ENCODE peak calls at places on chromosomes 13 and 19, in seven cellular contexts. L, U, Q, C, F, T and J are unnamed samples.

GRCh38 chr13:92345627-92346026 is 881.0 kb upstream of the GPC6 start:
- DNase-seq in L (no peak), U (no peak), Q (peak; percentile 51), C (no peak), F (no peak), T (no peak), J (no peak)

GRCh38 chr13:51303063-51303552 is 36.4 kb upstream of the SERPINE3 start:
- DNase-seq in L (no peak), U (no peak), Q (peak; percentile 91), C (no peak), F (no peak), T (peak; percentile 88), J (no peak)

GRCh38 chr13:26220575-26220974 is 1.5 kb downstream of the RNF6 start:
- DNase-seq in L (no peak), U (no peak), Q (no peak), C (no peak), F (no peak), T (no peak), J (no peak)

GRCh38 chr19:55304980-55305379 is 20.2 kb downstream of the TMEM150B start:
- DNase-seq in L (no peak), U (no peak), Q (no peak), C (no peak), F (no peak), T (peak; percentile 69), J (no peak)

GRCh38 chr19:30450945-30451344 is 78.8 kb downstream of the ZNF536 start:
- DNase-seq in L (peak; percentile 47), U (peak; percentile 25), Q (peak; percentile 10), C (no peak), F (no peak), T (no peak), J (no peak)

GRCh38 chr13:99960663-99961440 is 10.7 kb downstream of the ZIC5 start:
- DNase-seq in L (no peak), U (no peak), Q (peak; percentile 39), C (no peak), F (no peak), T (no peak), J (no peak)

GRCh38 chr19:13057744-13058143 is 44.9 kb downstream of the LYL1 start:
- DNase-seq in L (no peak), U (no peak), Q (no peak), C (no peak), F (no peak), T (no peak), J (no peak)

GRCh38 chr19:49119411-49120324 is at the start of gene PPFIA3:
- DNase-seq in L (peak; percentile 80), U (peak; percentile 76), Q (peak; percentile 93), C (peak; percentile 73), F (peak; percentile 86), T (peak; percentile 69), J (peak; percentile 89)

GRCh38 chr19:32380269-32380668 is 25.3 kb upstream of the DPY19L3 start:
- DNase-seq in L (no peak), U (no peak), Q (no peak), C (no peak), F (no peak), T (no peak), J (no peak)

GRCh38 chr13:102355251-102355650 is 46.6 kb downstream of the FGF14 start:
- DNase-seq in L (no peak), U (no peak), Q (no peak), C (no peak), F (no peak), T (no peak), J (no peak)

GRCh38 chr19:48400018-48400742 is 6.7 kb downstream of the GRIN2D start:
- DNase-seq in L (peak; percentile 56), U (peak; percentile 62), Q (peak; percentile 75), C (peak; percentile 67), F (peak; percentile 49), T (peak; percentile 98), J (no peak)

GRCh38 chr19:18006895-18007604 is 920 bp upstream of the ARRDC2 start:
- DNase-seq in L (peak; percentile 90), U (peak; percentile 88), Q (peak; percentile 89), C (peak; percentile 87), F (peak; percentile 89), T (peak; percentile 87), J (peak; percentile 96)

GRCh38 chr13:86810385-86810784 is 860.8 kb upstream of the SLITRK5 start:
- DNase-seq in L (no peak), U (no peak), Q (no peak), C (no peak), F (no peak), T (no peak), J (no peak)

GRCh38 chr13:40596484-40596883 is 70.0 kb downstream of the FOXO1 start:
- DNase-seq in L (no peak), U (no peak), Q (no peak), C (no peak), F (no peak), T (no peak), J (no peak)
- H3K4me1 ChIP-seq in L (peaks cover 23% of the 10 kb centered on the region), U (peaks cover 83% of the 10 kb centered on the region), Q (no peaks in the 10 kb centered on the region), C (peaks cover 10% of the 10 kb centered on the region), F (peaks cover 13% of the 10 kb centered on the region), T (peaks cover 7% of the 10 kb centered on the region), J (peaks cover 15% of the 10 kb centered on the region)

GRCh38 chr13:48110930-48111721 is 16.2 kb upstream of the MED4 start:
- DNase-seq in L (no peak), U (peak; percentile 39), Q (no peak), C (peak; percentile 41), F (peak; percentile 14), T (no peak), J (no peak)
- H3K27ac ChIP-seq in L (no peak overlapping the region), U (peak overlapping the region; percentile 84), Q (no peak overlapping the region), C (peak overlapping the region; percentile 28), F (peak overlapping the region; percentile 5), T (no peak overlapping the region), J (no peak overlapping the region)

DNA sequence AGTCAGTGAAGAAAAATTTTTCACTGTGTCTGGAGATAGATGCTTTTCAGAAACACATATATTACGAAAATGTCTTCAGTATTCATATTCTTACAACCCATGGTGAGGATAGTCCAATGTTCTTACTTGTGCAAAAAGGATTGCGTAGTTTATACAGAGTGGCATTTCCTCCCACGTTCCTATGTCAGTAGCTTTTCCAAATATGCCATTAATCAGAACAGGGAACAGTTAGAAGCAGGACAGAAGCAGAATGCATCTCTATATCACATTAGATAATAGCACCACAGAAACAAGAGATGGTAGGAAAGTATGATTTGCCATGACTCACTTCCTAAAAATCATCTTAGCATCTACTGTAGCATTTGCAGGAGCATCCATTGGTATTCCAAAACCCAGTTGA is 282.9 kb downstream of the SLITRK5 start:
- DNase-seq in L (no peak), U (no peak), Q (no peak), C (no peak), F (no peak), T (no peak), J (no peak)
- H3K4me1 ChIP-seq in L (no peaks in the 10 kb centered on the region), U (no peaks in the 10 kb centered on the region), Q (no peaks in the 10 kb centered on the region), C (no peaks in the 10 kb centered on the region), F (no peaks in the 10 kb centered on the region), T (no peaks in the 10 kb centered on the region), J (no peaks in the 10 kb centered on the region)

DNA sequence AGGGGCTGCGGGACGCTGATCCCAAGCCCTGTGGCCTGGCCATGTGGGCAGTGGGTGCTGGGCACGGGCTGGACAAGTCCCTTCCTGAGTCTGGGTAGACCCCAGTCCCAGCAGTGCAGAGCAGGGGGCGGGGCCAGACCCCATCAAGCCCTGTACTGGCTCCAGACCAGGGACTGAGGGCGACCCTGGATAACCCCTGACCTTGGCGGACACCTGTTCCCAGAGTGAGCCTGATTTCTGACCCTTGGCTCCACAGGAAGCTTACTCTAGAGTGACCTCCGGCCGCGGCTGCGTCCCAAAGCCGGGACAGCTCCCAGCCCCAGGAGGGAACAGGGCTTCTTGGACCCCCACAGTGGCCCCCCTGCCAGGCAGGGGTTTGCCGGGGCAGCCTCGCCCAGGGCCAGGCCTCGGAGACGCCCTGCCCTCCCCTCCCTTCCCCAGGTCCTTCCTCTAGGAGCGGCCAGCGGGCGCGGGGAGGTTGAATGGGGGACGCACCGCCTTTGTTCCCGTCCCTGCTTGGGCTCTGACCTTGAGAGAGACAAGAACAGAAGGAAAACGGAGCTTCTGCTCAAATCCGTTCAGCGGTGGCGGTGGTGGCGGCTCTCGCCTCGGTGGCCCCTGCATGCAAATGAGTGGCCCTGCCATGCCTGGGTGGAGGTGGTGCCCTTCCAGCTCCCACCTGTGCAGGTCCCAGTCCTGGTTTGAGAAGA is 2.3 kb upstream of the EFNA2 start:
- DNase-seq in L (no peak), U (no peak), Q (peak; percentile 31), C (no peak), F (no peak), T (no peak), J (no peak)
- H3K27ac ChIP-seq in L (no peak overlapping the region), U (no peak overlapping the region), Q (no peak overlapping the region), C (no peak overlapping the region), F (no peak overlapping the region), T (no peak overlapping the region), J (no peak overlapping the region)

DNA sequence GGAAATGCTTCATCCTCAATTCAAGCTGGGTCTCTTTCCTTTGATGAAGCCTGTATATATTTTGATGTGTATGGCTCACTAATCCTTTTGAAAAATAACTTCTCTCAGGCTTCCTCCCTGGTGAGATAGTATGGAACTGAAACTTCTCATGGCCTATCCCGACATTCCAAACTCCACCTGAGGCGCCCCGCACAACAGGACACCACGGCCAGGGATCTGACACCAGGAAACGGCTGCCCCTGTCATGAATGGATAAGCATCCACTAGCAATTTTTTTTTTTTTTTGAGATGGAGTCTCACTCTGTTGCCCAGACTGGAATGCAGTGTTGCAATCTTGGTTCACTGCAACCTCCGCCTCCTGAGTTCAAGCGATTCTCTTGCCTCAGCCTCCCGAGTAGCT is 16.4 kb downstream of the SLC7A1 start:
- DNase-seq in L (no peak), U (no peak), Q (no peak), C (no peak), F (no peak), T (no peak), J (no peak)
- H3K4me1 ChIP-seq in L (peaks cover 13% of the 10 kb centered on the region), U (peaks cover 41% of the 10 kb centered on the region), Q (peaks cover 14% of the 10 kb centered on the region), C (peaks cover 11% of the 10 kb centered on the region), F (peaks cover 25% of the 10 kb centered on the region), T (peaks cover 25% of the 10 kb centered on the region), J (no peaks in the 10 kb centered on the region)

GRCh38 chr13:65836066-65836465 is 1394.1 kb downstream of the PCDH9 start:
- DNase-seq in L (no peak), U (no peak), Q (no peak), C (no peak), F (no peak), T (no peak), J (no peak)
- H3K27ac ChIP-seq in L (no peak overlapping the region), U (no peak overlapping the region), Q (no peak overlapping the region), C (no peak overlapping the region), F (no peak overlapping the region), T (no peak overlapping the region), J (no peak overlapping the region)